ENCODE peak calls at places on chromosomes 5 and 9, in six cellular contexts. H is adrenal gland, X is HFFc6, O is colonic mucosa, W is transverse colon, S is astrocyte of the cerebellum. A is an unnamed sample.

GRCh38 chr5:34914671-34915138 is 599 bp downstream of the RAD1 start:
- DNase-seq in S (no peak), H (peak; percentile 67), W (peak; percentile 34), X (peak; percentile 17), O (peak; percentile 53), A (peak; percentile 38)

GRCh38 chr9:35733109-35733541 is 659 bp downstream of the CREB3 start:
- DNase-seq in O (peak; percentile 62), S (peak; percentile 19), H (peak; percentile 37), X (peak; percentile 72), W (peak; percentile 47), A (peak; percentile 50)

GRCh38 chr9:94588681-94589080 is 4.9 kb downstream of the FBP2 start:
- DNase-seq in X (no peak), O (no peak), S (no peak), W (no peak), H (no peak), A (no peak)

GRCh38 chr9:22446589-22446949 is at the start of gene DMRTA1:
- DNase-seq in W (peak; percentile 72), S (peak; percentile 49), O (peak; percentile 90), X (no peak), H (peak; percentile 57), A (peak; percentile 93)

GRCh38 chr9:113886933-113887332 is 10.8 kb downstream of the ZNF618 start:
- DNase-seq in S (no peak), O (no peak), X (no peak), H (peak; percentile 32), W (no peak), A (no peak)

GRCh38 chr5:118578093-118578492 is 410.3 kb downstream of the DTWD2 start:
- DNase-seq in X (no peak), H (no peak), W (no peak), S (no peak), O (no peak), A (no peak)

GRCh38 chr5:84437673-84438315 is 53.1 kb upstream of the EDIL3 start:
- DNase-seq in S (peak; percentile 88), X (no peak), H (no peak), W (no peak), O (no peak), A (peak; percentile 75)

GRCh38 chr5:43335681-43336080 is 22.5 kb upstream of the HMGCS1 start:
- DNase-seq in W (no peak), X (no peak), S (no peak), H (no peak), O (no peak), A (no peak)

GRCh38 chr5:2797981-2798380 is 46.5 kb upstream of the IRX2 start:
- DNase-seq in O (no peak), H (no peak), S (no peak), W (no peak), X (no peak), A (no peak)

GRCh38 chr5:135508496-135509005 is 27.2 kb downstream of the NEUROG1 start:
- DNase-seq in S (no peak), H (no peak), X (no peak), W (no peak), O (no peak), A (no peak)

GRCh38 chr5:112142769-112143270 is 276.3 kb downstream of the EPB41L4A start:
- DNase-seq in W (no peak), H (peak; percentile 53), S (no peak), X (peak; percentile 53), O (no peak), A (no peak)

GRCh38 chr9:122315534-122315933 is 50.9 kb downstream of the MRRF start:
- DNase-seq in W (no peak), S (no peak), H (no peak), O (no peak), X (no peak), A (no peak)

GRCh38 chr5:82165740-82166530 is 112.2 kb downstream of the RPS23 start:
- DNase-seq in O (peak; percentile 49), X (peak; percentile 84), H (peak; percentile 84), W (peak; percentile 61), S (peak; percentile 93), A (peak; percentile 82)

GRCh38 chr9:2469681-2470141 is 151.9 kb upstream of the VLDLR start:
- DNase-seq in W (peak; percentile 51), O (peak; percentile 27), H (peak; percentile 30), S (no peak), X (no peak), A (peak; percentile 51)

GRCh38 chr5:97553829-97554452 is 370.9 kb upstream of the RIOK2 start:
- DNase-seq in X (no peak), S (no peak), W (no peak), O (no peak), H (no peak), A (no peak)

GRCh38 chr5:66100851-66101250 is 43.2 kb upstream of the SREK1 start:
- DNase-seq in W (no peak), S (no peak), X (no peak), O (no peak), H (no peak), A (no peak)

GRCh38 chr5:137073192-137073591 is 425.9 kb downstream of the SPOCK1 start:
- DNase-seq in S (no peak), W (no peak), X (peak; percentile 54), H (peak; percentile 39), O (no peak), A (peak; percentile 34)

GRCh38 chr9:12851331-12851730 is 76.5 kb downstream of the LURAP1L start:
- DNase-seq in W (no peak), X (no peak), S (no peak), H (no peak), O (no peak), A (no peak)

GRCh38 chr9:120043448-120043847 is 536.5 kb downstream of the CDK5RAP2 start:
- DNase-seq in S (no peak), O (no peak), W (no peak), H (no peak), X (no peak), A (no peak)
- TF ChIP-seq CTCF in S (no peak), O (no peak), W (no peak), H (no peak), X (no peak), A (no peak)

GRCh38 chr5:103605277-103605676 is 42.7 kb upstream of the NUDT12 start:
- DNase-seq in S (no peak), X (no peak), H (no peak), W (no peak), O (no peak), A (no peak)
- TF ChIP-seq CTCF in S (no peak), X (no peak), H (no peak), W (no peak), O (no peak), A (no peak)

GRCh38 chr5:40502736-40503135 is 177.0 kb upstream of the PTGER4 start:
- DNase-seq in W (no peak), S (no peak), O (no peak), H (no peak), X (no peak), A (no peak)

GRCh38 chr5:40511801-40512200 is 167.9 kb upstream of the PTGER4 start:
- DNase-seq in W (no peak), O (no peak), X (no peak), S (no peak), H (no peak), A (no peak)

GRCh38 chr5:40505031-40505430 is 174.7 kb upstream of the PTGER4 start:
- DNase-seq in W (no peak), O (no peak), S (no peak), X (no peak), H (no peak), A (no peak)

GRCh38 chr5:40503438-40503837 is 176.3 kb upstream of the PTGER4 start:
- DNase-seq in W (peak; percentile 14), S (no peak), H (peak; percentile 9), X (peak; percentile 34), O (peak; percentile 27), A (no peak)

GRCh38 chr5:40507095-40507494 is 172.6 kb upstream of the PTGER4 start:
- DNase-seq in W (no peak), O (no peak), H (no peak), X (no peak), S (no peak), A (no peak)
- TF ChIP-seq CTCF in W (no peak), O (no peak), H (no peak), X (peak; percentile 69), S (no peak), A (peak; percentile 6)

GRCh38 chr5:38780950-38781349 is 64.9 kb upstream of the OSMR start:
- DNase-seq in W (peak; percentile 42), O (peak; percentile 53), X (peak; percentile 27), H (peak; percentile 60), S (peak; percentile 86), A (peak; percentile 25)
- TF ChIP-seq CTCF in W (peak; percentile 24), O (no peak), X (no peak), H (peak; percentile 37), S (peak; percentile 63), A (peak; percentile 67)

DNA sequence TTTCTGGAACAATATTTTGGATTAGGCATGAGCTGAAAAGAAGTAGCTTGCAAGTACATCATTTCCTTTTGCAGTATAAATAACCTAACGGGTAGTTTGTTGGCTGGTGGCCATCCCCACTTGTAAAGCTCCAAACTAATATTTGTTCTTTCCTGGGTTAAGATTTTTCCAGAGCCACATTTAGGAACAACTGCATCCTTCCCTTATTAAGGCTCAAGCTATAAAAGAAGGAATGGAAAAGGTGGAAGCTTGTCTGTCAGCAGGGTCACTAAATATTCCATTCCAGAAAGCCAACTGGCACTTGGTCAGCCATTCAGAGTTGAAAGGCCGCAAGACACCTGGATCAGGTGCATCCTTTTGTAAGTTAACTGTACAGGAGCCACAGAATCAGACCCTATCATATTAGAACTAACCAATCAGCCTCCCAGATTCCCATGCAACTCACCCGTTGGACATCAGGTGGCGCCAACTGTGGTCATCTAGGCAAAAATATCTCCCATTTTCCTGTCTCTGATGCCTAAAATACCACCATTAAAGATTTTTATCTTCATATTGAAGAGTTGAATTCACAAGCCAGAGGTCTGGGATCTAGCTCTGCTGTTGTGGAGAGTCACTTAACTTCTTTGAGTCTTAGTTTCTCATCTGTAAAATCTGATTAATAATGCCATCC is 82.9 kb downstream of the PTCD2 start:
- DNase-seq in H (no peak), O (peak; percentile 38), S (no peak), X (no peak), W (no peak), A (no peak)
- TF ChIP-seq CTCF in H (peak; percentile 45), O (no peak), S (peak; percentile 39), X (peak; percentile 73), W (peak; percentile 33), A (peak; percentile 47)

A was measured in cardiac muscle cell.